ENCODE peak calls at places on chromosomes 13 and 19, in eight cellular contexts. One of them, this sample, is unnamed.

GRCh38 chr13:65868106-65868505 is 1362.0 kb downstream of the PCDH9 start:
- DNase-seq in omental fat pad: no peak
- DNase-seq in GM13977: no peak
- DNase-seq in A549: no peak
- DNase-seq in WTC11: no peak
- DNase-seq in Peyer's patch: no peak
- DNase-seq in glutamatergic neuron: no peak
- DNase-seq in RWPE1: no peak
- DNase-seq in this sample: no peak

GRCh38 chr13:50909605-50910482 is at the start of gene RNASEH2B:
- DNase-seq in omental fat pad: no peak
- DNase-seq in GM13977: peak; percentile 84
- DNase-seq in A549: peak; percentile 52
- DNase-seq in WTC11: peak; percentile 67
- DNase-seq in Peyer's patch: peak; percentile 71
- DNase-seq in glutamatergic neuron: peak; percentile 69
- DNase-seq in RWPE1: peak; percentile 51
- DNase-seq in this sample: peak; percentile 75

GRCh38 chr19:7830272-7830771 is 304 bp downstream of the EVI5L start:
- DNase-seq in omental fat pad: no peak
- DNase-seq in GM13977: no peak
- DNase-seq in A549: no peak
- DNase-seq in WTC11: no peak
- DNase-seq in Peyer's patch: no peak
- DNase-seq in glutamatergic neuron: peak; percentile 26
- DNase-seq in RWPE1: no peak
- DNase-seq in this sample: no peak

GRCh38 chr19:6030214-6030507 is 52.2 kb upstream of the RANBP3 start:
- DNase-seq in omental fat pad: no peak
- DNase-seq in GM13977: no peak
- DNase-seq in A549: no peak
- DNase-seq in WTC11: no peak
- DNase-seq in Peyer's patch: no peak
- DNase-seq in glutamatergic neuron: no peak
- DNase-seq in RWPE1: no peak
- DNase-seq in this sample: no peak

GRCh38 chr19:8233370-8233769 is 24.2 kb downstream of the CERS4 start:
- DNase-seq in omental fat pad: no peak
- DNase-seq in GM13977: no peak
- DNase-seq in A549: no peak
- DNase-seq in WTC11: no peak
- DNase-seq in Peyer's patch: no peak
- DNase-seq in glutamatergic neuron: no peak
- DNase-seq in RWPE1: no peak
- DNase-seq in this sample: no peak

GRCh38 chr19:2176336-2176994 is 12.7 kb downstream of the DOT1L start:
- DNase-seq in omental fat pad: no peak
- DNase-seq in GM13977: no peak
- DNase-seq in A549: no peak
- DNase-seq in WTC11: no peak
- DNase-seq in Peyer's patch: no peak
- DNase-seq in glutamatergic neuron: no peak
- DNase-seq in RWPE1: peak; percentile 49
- DNase-seq in this sample: no peak

GRCh38 chr19:14118165-14119051 is 846 bp upstream of the PRKACA start:
- DNase-seq in omental fat pad: peak; percentile 69
- DNase-seq in GM13977: no peak
- DNase-seq in A549: no peak
- DNase-seq in WTC11: no peak
- DNase-seq in Peyer's patch: peak; percentile 49
- DNase-seq in glutamatergic neuron: peak; percentile 25
- DNase-seq in RWPE1: peak; percentile 54
- DNase-seq in this sample: peak; percentile 48

GRCh38 chr19:50464348-50464747 is 12.0 kb upstream of the EMC10 start:
- DNase-seq in omental fat pad: no peak
- DNase-seq in GM13977: no peak
- DNase-seq in A549: no peak
- DNase-seq in WTC11: no peak
- DNase-seq in Peyer's patch: no peak
- DNase-seq in glutamatergic neuron: no peak
- DNase-seq in RWPE1: no peak
- DNase-seq in this sample: no peak

GRCh38 chr19:40143612-40144011 is 47.6 kb upstream of the MAP3K10 start:
- DNase-seq in omental fat pad: no peak
- DNase-seq in GM13977: no peak
- DNase-seq in A549: no peak
- DNase-seq in WTC11: no peak
- DNase-seq in Peyer's patch: peak; percentile 40
- DNase-seq in glutamatergic neuron: no peak
- DNase-seq in RWPE1: no peak
- DNase-seq in this sample: peak; percentile 72

GRCh38 chr19:46211201-46211881 is 18.2 kb upstream of the IGFL1 start:
- DNase-seq in omental fat pad: no peak
- DNase-seq in GM13977: no peak
- DNase-seq in A549: no peak
- DNase-seq in WTC11: peak; percentile 65
- DNase-seq in Peyer's patch: no peak
- DNase-seq in glutamatergic neuron: no peak
- DNase-seq in RWPE1: peak; percentile 74
- DNase-seq in this sample: no peak

GRCh38 chr19:27392027-27392632 is 1820.8 kb downstream of the UQCRFS1 start:
- DNase-seq in omental fat pad: no peak
- DNase-seq in GM13977: no peak
- DNase-seq in A549: no peak
- DNase-seq in WTC11: no peak
- DNase-seq in Peyer's patch: no peak
- DNase-seq in glutamatergic neuron: no peak
- DNase-seq in RWPE1: no peak
- DNase-seq in this sample: no peak

GRCh38 chr19:35767288-35768081 is 7.9 kb upstream of the ARHGAP33 start:
- DNase-seq in omental fat pad: no peak
- DNase-seq in GM13977: peak; percentile 26
- DNase-seq in A549: no peak
- DNase-seq in WTC11: peak; percentile 92
- DNase-seq in Peyer's patch: no peak
- DNase-seq in glutamatergic neuron: peak; percentile 70
- DNase-seq in RWPE1: no peak
- DNase-seq in this sample: no peak

GRCh38 chr13:91346848-91347211 is 657 bp upstream of the MIR17HG start:
- DNase-seq in omental fat pad: no peak
- DNase-seq in GM13977: peak; percentile 46
- DNase-seq in A549: no peak
- DNase-seq in WTC11: peak; percentile 17
- DNase-seq in Peyer's patch: peak; percentile 40
- DNase-seq in glutamatergic neuron: no peak
- DNase-seq in RWPE1: no peak
- DNase-seq in this sample: peak; percentile 76

GRCh38 chr19:16889429-16889882 is 657 bp downstream of the F2RL3 start:
- DNase-seq in omental fat pad: no peak
- DNase-seq in GM13977: no peak
- DNase-seq in A549: no peak
- DNase-seq in WTC11: no peak
- DNase-seq in Peyer's patch: no peak
- DNase-seq in glutamatergic neuron: no peak
- DNase-seq in RWPE1: no peak
- DNase-seq in this sample: no peak

GRCh38 chr13:103883698-103884097 is 817.5 kb upstream of the SLC10A2 start:
- DNase-seq in omental fat pad: no peak
- DNase-seq in GM13977: no peak
- DNase-seq in A549: no peak
- DNase-seq in WTC11: no peak
- DNase-seq in Peyer's patch: no peak
- DNase-seq in glutamatergic neuron: no peak
- DNase-seq in RWPE1: no peak
- DNase-seq in this sample: no peak

DNA sequence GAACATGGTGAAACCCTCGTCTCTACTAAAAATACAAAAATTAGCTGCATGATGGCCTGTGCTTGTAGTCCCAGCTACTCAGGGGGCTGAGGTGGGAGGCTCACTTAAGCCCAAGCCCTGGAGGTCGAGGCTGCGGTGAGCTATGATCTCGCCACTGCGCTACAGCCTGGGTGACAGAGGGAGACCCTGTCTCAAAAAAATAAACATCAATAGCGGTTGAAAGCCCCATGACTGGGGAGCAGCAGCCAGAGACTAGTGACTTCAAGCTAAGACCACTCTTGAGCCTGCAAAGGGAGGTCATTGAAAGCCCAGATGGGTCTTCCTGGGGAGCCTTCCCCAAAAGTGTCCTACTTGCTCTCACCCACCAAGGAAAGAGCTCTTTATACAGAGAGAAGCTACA is 11.9 kb upstream of the ZNF709 start:
- DNase-seq in omental fat pad: no peak
- DNase-seq in GM13977: no peak
- DNase-seq in A549: no peak
- DNase-seq in WTC11: no peak
- DNase-seq in Peyer's patch: no peak
- DNase-seq in glutamatergic neuron: no peak
- DNase-seq in RWPE1: no peak
- DNase-seq in this sample: no peak
- TF ChIP-seq CTCF in omental fat pad: no peak
- TF ChIP-seq CTCF in GM13977: no peak
- TF ChIP-seq CTCF in A549: no peak
- TF ChIP-seq CTCF in WTC11: no peak
- TF ChIP-seq CTCF in Peyer's patch: no peak
- TF ChIP-seq CTCF in glutamatergic neuron: no peak
- TF ChIP-seq CTCF in RWPE1: no peak
- TF ChIP-seq CTCF in this sample: no peak

GRCh38 chr13:94433055-94433947 is 46.2 kb downstream of the DCT start:
- DNase-seq in omental fat pad: no peak
- DNase-seq in GM13977: peak; percentile 6
- DNase-seq in A549: no peak
- DNase-seq in WTC11: peak; percentile 18
- DNase-seq in Peyer's patch: no peak
- DNase-seq in glutamatergic neuron: no peak
- DNase-seq in RWPE1: no peak
- DNase-seq in this sample: peak; percentile 64

GRCh38 chr13:94435604-94436226 is 43.8 kb downstream of the DCT start:
- DNase-seq in omental fat pad: no peak
- DNase-seq in GM13977: peak; percentile 45
- DNase-seq in A549: peak; percentile 26
- DNase-seq in WTC11: no peak
- DNase-seq in Peyer's patch: no peak
- DNase-seq in glutamatergic neuron: no peak
- DNase-seq in RWPE1: peak; percentile 53
- DNase-seq in this sample: no peak

GRCh38 chr13:94427313-94427712 is 52.2 kb downstream of the DCT start:
- DNase-seq in omental fat pad: no peak
- DNase-seq in GM13977: no peak
- DNase-seq in A549: no peak
- DNase-seq in WTC11: no peak
- DNase-seq in Peyer's patch: no peak
- DNase-seq in glutamatergic neuron: no peak
- DNase-seq in RWPE1: no peak
- DNase-seq in this sample: no peak

GRCh38 chr13:94431987-94432386 is 47.5 kb downstream of the DCT start:
- DNase-seq in omental fat pad: no peak
- DNase-seq in GM13977: no peak
- DNase-seq in A549: no peak
- DNase-seq in WTC11: no peak
- DNase-seq in Peyer's patch: no peak
- DNase-seq in glutamatergic neuron: no peak
- DNase-seq in RWPE1: no peak
- DNase-seq in this sample: peak; percentile 46

DNA sequence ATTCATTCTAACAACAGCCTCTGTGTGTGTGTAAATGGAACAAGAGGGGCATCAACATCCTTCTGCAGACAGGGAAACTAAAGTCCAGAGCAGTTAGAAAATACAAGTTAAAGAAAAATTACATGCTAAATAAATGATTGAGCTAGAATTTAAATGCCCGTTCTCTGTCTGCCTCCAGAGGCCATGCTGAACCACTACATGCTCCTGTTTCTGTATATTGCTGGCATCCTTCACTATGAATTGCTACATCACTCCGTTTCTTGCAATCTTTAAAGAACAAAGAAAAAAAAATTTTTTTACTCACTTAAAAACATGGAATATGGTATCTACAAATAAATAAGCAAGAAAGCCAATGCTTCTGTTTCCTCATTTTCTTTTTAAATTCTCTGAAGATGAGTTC is 47.9 kb downstream of the DCT start:
- DNase-seq in omental fat pad: no peak
- DNase-seq in GM13977: no peak
- DNase-seq in A549: no peak
- DNase-seq in WTC11: no peak
- DNase-seq in Peyer's patch: no peak
- DNase-seq in glutamatergic neuron: no peak
- DNase-seq in RWPE1: no peak
- DNase-seq in this sample: no peak
- TF ChIP-seq CTCF in omental fat pad: no peak
- TF ChIP-seq CTCF in GM13977: no peak
- TF ChIP-seq CTCF in A549: no peak
- TF ChIP-seq CTCF in WTC11: no peak
- TF ChIP-seq CTCF in Peyer's patch: no peak
- TF ChIP-seq CTCF in glutamatergic neuron: no peak
- TF ChIP-seq CTCF in RWPE1: peak; percentile 14
- TF ChIP-seq CTCF in this sample: no peak

GRCh38 chr19:41694196-41694595 is 6.1 kb upstream of the CEACAM7 start:
- DNase-seq in omental fat pad: no peak
- DNase-seq in GM13977: no peak
- DNase-seq in A549: no peak
- DNase-seq in WTC11: no peak
- DNase-seq in Peyer's patch: no peak
- DNase-seq in glutamatergic neuron: no peak
- DNase-seq in RWPE1: no peak
- DNase-seq in this sample: no peak

GRCh38 chr19:41689993-41690800 is 2.1 kb upstream of the CEACAM7 start:
- DNase-seq in omental fat pad: no peak
- DNase-seq in GM13977: no peak
- DNase-seq in A549: no peak
- DNase-seq in WTC11: no peak
- DNase-seq in Peyer's patch: no peak
- DNase-seq in glutamatergic neuron: no peak
- DNase-seq in RWPE1: no peak
- DNase-seq in this sample: no peak

GRCh38 chr19:41688687-41689086 is 617 bp upstream of the CEACAM7 start:
- DNase-seq in omental fat pad: no peak
- DNase-seq in GM13977: no peak
- DNase-seq in A549: no peak
- DNase-seq in WTC11: no peak
- DNase-seq in Peyer's patch: no peak
- DNase-seq in glutamatergic neuron: no peak
- DNase-seq in RWPE1: no peak
- DNase-seq in this sample: no peak

GRCh38 chr19:41690801-41691065 is 2.7 kb upstream of the CEACAM7 start:
- DNase-seq in omental fat pad: no peak
- DNase-seq in GM13977: no peak
- DNase-seq in A549: no peak
- DNase-seq in WTC11: no peak
- DNase-seq in Peyer's patch: no peak
- DNase-seq in glutamatergic neuron: no peak
- DNase-seq in RWPE1: no peak
- DNase-seq in this sample: no peak

GRCh38 chr19:41691268-41691970 is 3.3 kb upstream of the CEACAM7 start:
- DNase-seq in omental fat pad: no peak
- DNase-seq in GM13977: peak; percentile 58
- DNase-seq in A549: peak; percentile 76
- DNase-seq in WTC11: peak; percentile 69
- DNase-seq in Peyer's patch: no peak
- DNase-seq in glutamatergic neuron: peak; percentile 45
- DNase-seq in RWPE1: peak; percentile 29
- DNase-seq in this sample: peak; percentile 45
- TF ChIP-seq CTCF in omental fat pad: no peak
- TF ChIP-seq CTCF in GM13977: peak; percentile 59
- TF ChIP-seq CTCF in A549: peak; percentile 77
- TF ChIP-seq CTCF in WTC11: peak; percentile 61
- TF ChIP-seq CTCF in Peyer's patch: no peak
- TF ChIP-seq CTCF in glutamatergic neuron: no peak
- TF ChIP-seq CTCF in RWPE1: peak; percentile 62
- TF ChIP-seq CTCF in this sample: peak; percentile 64

GRCh38 chr13:100506600-100507422 is 81.8 kb downstream of the GGACT start:
- DNase-seq in omental fat pad: no peak
- DNase-seq in GM13977: no peak
- DNase-seq in A549: no peak
- DNase-seq in WTC11: no peak
- DNase-seq in Peyer's patch: no peak
- DNase-seq in glutamatergic neuron: no peak
- DNase-seq in RWPE1: no peak
- DNase-seq in this sample: no peak
- TF ChIP-seq CTCF in omental fat pad: no peak
- TF ChIP-seq CTCF in GM13977: no peak
- TF ChIP-seq CTCF in A549: no peak
- TF ChIP-seq CTCF in WTC11: no peak
- TF ChIP-seq CTCF in Peyer's patch: no peak
- TF ChIP-seq CTCF in glutamatergic neuron: no peak
- TF ChIP-seq CTCF in RWPE1: no peak
- TF ChIP-seq CTCF in this sample: no peak

This sample was measured in activated CD8-positive, alpha-beta T cell treated with anti-CD3 and anti-CD28 coated beads for 36 hours.